ENCODE peak calls at places on chromosome 13, in eight cellular contexts. One of them, this sample, is unnamed.

GRCh38 chr13:108226184-108226583 is 8.0 kb downstream of the ABHD13 start:
- DNase-seq in PC-9: no peak
- DNase-seq in heart right ventricle: no peak
- DNase-seq in AG09319: no peak
- DNase-seq in hypothalamus: no peak
- DNase-seq in non-pigmented ciliary epithelial cell: no peak
- DNase-seq in dermis microvascular lymphatic vessel endothelial cell: no peak
- DNase-seq in OCI-LY7: no peak
- DNase-seq in this sample: no peak

GRCh38 chr13:99956473-99957349 is 14.9 kb downstream of the ZIC5 start:
- DNase-seq in dermis microvascular lymphatic vessel endothelial cell: no peak
- DNase-seq in PC-9: no peak
- DNase-seq in OCI-LY7: no peak
- DNase-seq in hypothalamus: no peak
- DNase-seq in heart right ventricle: no peak
- DNase-seq in non-pigmented ciliary epithelial cell: no peak
- DNase-seq in AG09319: no peak
- DNase-seq in this sample: no peak

GRCh38 chr13:109971006-109971744 is 184.8 kb upstream of the IRS2 start:
- DNase-seq in dermis microvascular lymphatic vessel endothelial cell: no peak
- DNase-seq in PC-9: no peak
- DNase-seq in AG09319: no peak
- DNase-seq in non-pigmented ciliary epithelial cell: no peak
- DNase-seq in heart right ventricle: peak; percentile 30
- DNase-seq in hypothalamus: no peak
- DNase-seq in OCI-LY7: no peak
- DNase-seq in this sample: no peak

GRCh38 chr13:47499358-47500150 is 501.5 kb downstream of the SUCLA2 start:
- DNase-seq in AG09319: peak; percentile 64
- DNase-seq in heart right ventricle: no peak
- DNase-seq in PC-9: no peak
- DNase-seq in hypothalamus: no peak
- DNase-seq in dermis microvascular lymphatic vessel endothelial cell: no peak
- DNase-seq in OCI-LY7: no peak
- DNase-seq in non-pigmented ciliary epithelial cell: peak; percentile 68
- DNase-seq in this sample: peak; percentile 68

GRCh38 chr13:40536443-40537113 is 129.9 kb downstream of the FOXO1 start:
- DNase-seq in OCI-LY7: peak; percentile 25
- DNase-seq in non-pigmented ciliary epithelial cell: no peak
- DNase-seq in hypothalamus: no peak
- DNase-seq in AG09319: no peak
- DNase-seq in dermis microvascular lymphatic vessel endothelial cell: peak; percentile 35
- DNase-seq in PC-9: peak; percentile 9
- DNase-seq in heart right ventricle: no peak
- DNase-seq in this sample: no peak

GRCh38 chr13:104086205-104086604 is 1020.0 kb upstream of the SLC10A2 start:
- DNase-seq in hypothalamus: no peak
- DNase-seq in dermis microvascular lymphatic vessel endothelial cell: no peak
- DNase-seq in AG09319: no peak
- DNase-seq in non-pigmented ciliary epithelial cell: no peak
- DNase-seq in heart right ventricle: no peak
- DNase-seq in PC-9: no peak
- DNase-seq in OCI-LY7: no peak
- DNase-seq in this sample: no peak

GRCh38 chr13:85462792-85463425 is 336.3 kb downstream of the SLITRK6 start:
- DNase-seq in hypothalamus: no peak
- DNase-seq in non-pigmented ciliary epithelial cell: no peak
- DNase-seq in PC-9: no peak
- DNase-seq in AG09319: no peak
- DNase-seq in OCI-LY7: no peak
- DNase-seq in heart right ventricle: no peak
- DNase-seq in dermis microvascular lymphatic vessel endothelial cell: no peak
- DNase-seq in this sample: no peak

GRCh38 chr13:45503658-45504057 is 38.9 kb downstream of the COG3 start:
- DNase-seq in dermis microvascular lymphatic vessel endothelial cell: no peak
- DNase-seq in OCI-LY7: no peak
- DNase-seq in non-pigmented ciliary epithelial cell: no peak
- DNase-seq in AG09319: no peak
- DNase-seq in hypothalamus: no peak
- DNase-seq in PC-9: no peak
- DNase-seq in heart right ventricle: no peak
- DNase-seq in this sample: no peak

GRCh38 chr13:40187324-40187795 is 479.1 kb downstream of the FOXO1 start:
- DNase-seq in AG09319: no peak
- DNase-seq in PC-9: no peak
- DNase-seq in non-pigmented ciliary epithelial cell: no peak
- DNase-seq in hypothalamus: no peak
- DNase-seq in OCI-LY7: no peak
- DNase-seq in dermis microvascular lymphatic vessel endothelial cell: no peak
- DNase-seq in heart right ventricle: no peak
- DNase-seq in this sample: no peak

GRCh38 chr13:77001963-77002587 is 10.2 kb downstream of the CLN5 start:
- DNase-seq in OCI-LY7: no peak
- DNase-seq in heart right ventricle: no peak
- DNase-seq in hypothalamus: no peak
- DNase-seq in dermis microvascular lymphatic vessel endothelial cell: no peak
- DNase-seq in non-pigmented ciliary epithelial cell: no peak
- DNase-seq in AG09319: no peak
- DNase-seq in PC-9: no peak
- DNase-seq in this sample: no peak

GRCh38 chr13:103222683-103223082 is 156.5 kb upstream of the SLC10A2 start:
- DNase-seq in hypothalamus: no peak
- DNase-seq in AG09319: no peak
- DNase-seq in PC-9: no peak
- DNase-seq in heart right ventricle: no peak
- DNase-seq in non-pigmented ciliary epithelial cell: no peak
- DNase-seq in OCI-LY7: no peak
- DNase-seq in dermis microvascular lymphatic vessel endothelial cell: no peak
- DNase-seq in this sample: no peak

GRCh38 chr13:76619631-76620030 is 266.6 kb downstream of the KCTD12 start:
- DNase-seq in non-pigmented ciliary epithelial cell: no peak
- DNase-seq in dermis microvascular lymphatic vessel endothelial cell: no peak
- DNase-seq in heart right ventricle: no peak
- DNase-seq in AG09319: no peak
- DNase-seq in OCI-LY7: no peak
- DNase-seq in PC-9: no peak
- DNase-seq in hypothalamus: no peak
- DNase-seq in this sample: no peak

GRCh38 chr13:112468069-112468468 is 91.9 kb downstream of the SPACA7 start:
- DNase-seq in hypothalamus: no peak
- DNase-seq in AG09319: no peak
- DNase-seq in PC-9: no peak
- DNase-seq in dermis microvascular lymphatic vessel endothelial cell: no peak
- DNase-seq in non-pigmented ciliary epithelial cell: no peak
- DNase-seq in heart right ventricle: no peak
- DNase-seq in OCI-LY7: no peak
- DNase-seq in this sample: no peak

GRCh38 chr13:20882206-20882605 is 20.3 kb downstream of the XPO4 start:
- DNase-seq in non-pigmented ciliary epithelial cell: no peak
- DNase-seq in PC-9: no peak
- DNase-seq in heart right ventricle: no peak
- DNase-seq in dermis microvascular lymphatic vessel endothelial cell: peak; percentile 8
- DNase-seq in OCI-LY7: no peak
- DNase-seq in hypothalamus: no peak
- DNase-seq in AG09319: no peak
- DNase-seq in this sample: no peak

GRCh38 chr13:59360108-59360507 is 803.6 kb downstream of the DIAPH3 start:
- DNase-seq in PC-9: no peak
- DNase-seq in OCI-LY7: no peak
- DNase-seq in dermis microvascular lymphatic vessel endothelial cell: peak; percentile 76
- DNase-seq in AG09319: no peak
- DNase-seq in heart right ventricle: no peak
- DNase-seq in non-pigmented ciliary epithelial cell: no peak
- DNase-seq in hypothalamus: no peak
- DNase-seq in this sample: no peak

GRCh38 chr13:67223024-67223423 is 7.1 kb downstream of the PCDH9 start:
- DNase-seq in non-pigmented ciliary epithelial cell: no peak
- DNase-seq in AG09319: no peak
- DNase-seq in dermis microvascular lymphatic vessel endothelial cell: peak; percentile 33
- DNase-seq in PC-9: no peak
- DNase-seq in OCI-LY7: no peak
- DNase-seq in hypothalamus: no peak
- DNase-seq in heart right ventricle: no peak
- DNase-seq in this sample: no peak

GRCh38 chr13:57557979-57558529 is 73.5 kb upstream of the PCDH17 start:
- DNase-seq in hypothalamus: no peak
- DNase-seq in dermis microvascular lymphatic vessel endothelial cell: no peak
- DNase-seq in AG09319: no peak
- DNase-seq in heart right ventricle: no peak
- DNase-seq in OCI-LY7: peak; percentile 17
- DNase-seq in PC-9: no peak
- DNase-seq in non-pigmented ciliary epithelial cell: no peak
- DNase-seq in this sample: no peak

GRCh38 chr13:86446311-86446710 is 647.1 kb upstream of the SLITRK6 start:
- DNase-seq in non-pigmented ciliary epithelial cell: peak; percentile 81
- DNase-seq in PC-9: no peak
- DNase-seq in dermis microvascular lymphatic vessel endothelial cell: no peak
- DNase-seq in AG09319: no peak
- DNase-seq in OCI-LY7: no peak
- DNase-seq in hypothalamus: no peak
- DNase-seq in heart right ventricle: no peak
- DNase-seq in this sample: peak; percentile 93

GRCh38 chr13:98994896-98995295 is 17.0 kb upstream of the DOCK9 start:
- DNase-seq in OCI-LY7: peak; percentile 32
- DNase-seq in dermis microvascular lymphatic vessel endothelial cell: peak; percentile 71
- DNase-seq in hypothalamus: no peak
- DNase-seq in heart right ventricle: no peak
- DNase-seq in PC-9: no peak
- DNase-seq in AG09319: no peak
- DNase-seq in non-pigmented ciliary epithelial cell: no peak
- DNase-seq in this sample: no peak

GRCh38 chr13:48944221-48944620 is 31.5 kb upstream of the FNDC3A start:
- DNase-seq in OCI-LY7: no peak
- DNase-seq in PC-9: no peak
- DNase-seq in heart right ventricle: no peak
- DNase-seq in AG09319: no peak
- DNase-seq in non-pigmented ciliary epithelial cell: no peak
- DNase-seq in dermis microvascular lymphatic vessel endothelial cell: no peak
- DNase-seq in hypothalamus: no peak
- DNase-seq in this sample: no peak

GRCh38 chr13:41544824-41545707 is 87.7 kb downstream of the RGCC start:
- DNase-seq in OCI-LY7: no peak
- DNase-seq in AG09319: no peak
- DNase-seq in PC-9: peak; percentile 4
- DNase-seq in dermis microvascular lymphatic vessel endothelial cell: no peak
- DNase-seq in heart right ventricle: no peak
- DNase-seq in hypothalamus: no peak
- DNase-seq in non-pigmented ciliary epithelial cell: no peak
- DNase-seq in this sample: peak; percentile 58

GRCh38 chr13:50359779-50360178 is 344.5 kb downstream of the KCNRG start:
- DNase-seq in PC-9: no peak
- DNase-seq in OCI-LY7: no peak
- DNase-seq in dermis microvascular lymphatic vessel endothelial cell: no peak
- DNase-seq in hypothalamus: no peak
- DNase-seq in non-pigmented ciliary epithelial cell: no peak
- DNase-seq in heart right ventricle: no peak
- DNase-seq in AG09319: no peak
- DNase-seq in this sample: no peak

GRCh38 chr13:66328486-66328885 is 901.6 kb downstream of the PCDH9 start:
- DNase-seq in non-pigmented ciliary epithelial cell: no peak
- DNase-seq in OCI-LY7: no peak
- DNase-seq in AG09319: no peak
- DNase-seq in dermis microvascular lymphatic vessel endothelial cell: no peak
- DNase-seq in PC-9: no peak
- DNase-seq in heart right ventricle: no peak
- DNase-seq in hypothalamus: no peak
- DNase-seq in this sample: no peak

GRCh38 chr13:73938375-73939070 is 195.7 kb downstream of the KLF12 start:
- DNase-seq in AG09319: peak; percentile 49
- DNase-seq in PC-9: peak; percentile 20
- DNase-seq in hypothalamus: no peak
- DNase-seq in non-pigmented ciliary epithelial cell: peak; percentile 86
- DNase-seq in dermis microvascular lymphatic vessel endothelial cell: peak; percentile 80
- DNase-seq in heart right ventricle: no peak
- DNase-seq in OCI-LY7: no peak
- DNase-seq in this sample: peak; percentile 75